ENCODE peak calls at places on chromosome 14, in five cellular contexts. One of them, this sample, is unnamed.

GRCh38 chr14:104766256-104766862 is 13.4 kb downstream of the SIVA1 start:
- DNase-seq in HFFc6: no peak
- DNase-seq in T follicular helper cell: no peak
- DNase-seq in GM23248: no peak
- DNase-seq in thoracic aorta: no peak
- DNase-seq in this sample: no peak

GRCh38 chr14:76773188-76773885 is 12.1 kb downstream of the VASH1 start:
- DNase-seq in T follicular helper cell: no peak
- DNase-seq in thoracic aorta: peak
- DNase-seq in GM23248: peak
- DNase-seq in HFFc6: peak
- DNase-seq in this sample: peak

GRCh38 chr14:31545328-31545727 is 15.9 kb upstream of the NUBPL start:
- DNase-seq in GM23248: no peak
- DNase-seq in thoracic aorta: no peak
- DNase-seq in T follicular helper cell: no peak
- DNase-seq in HFFc6: no peak
- DNase-seq in this sample: no peak

GRCh38 chr14:68556253-68556652 is 236.6 kb downstream of the ZFP36L1 start:
- DNase-seq in T follicular helper cell: no peak
- DNase-seq in thoracic aorta: no peak
- DNase-seq in HFFc6: no peak
- DNase-seq in GM23248: no peak
- DNase-seq in this sample: no peak

GRCh38 chr14:102508410-102508773 is 1.2 kb downstream of the ANKRD9 start:
- DNase-seq in HFFc6: no peak
- DNase-seq in GM23248: no peak
- DNase-seq in thoracic aorta: no peak
- DNase-seq in T follicular helper cell: no peak
- DNase-seq in this sample: no peak

GRCh38 chr14:60647837-60648168 is 1.5 kb downstream of the SIX1 start:
- DNase-seq in thoracic aorta: no peak
- DNase-seq in T follicular helper cell: no peak
- DNase-seq in GM23248: peak
- DNase-seq in HFFc6: no peak
- DNase-seq in this sample: no peak

GRCh38 chr14:92615451-92615850 is 101.9 kb downstream of the RIN3 start:
- DNase-seq in HFFc6: no peak
- DNase-seq in thoracic aorta: no peak
- DNase-seq in T follicular helper cell: peak
- DNase-seq in GM23248: no peak
- DNase-seq in this sample: no peak

GRCh38 chr14:39015360-39015961 is 87.6 kb downstream of the SEC23A start:
- DNase-seq in HFFc6: peak
- DNase-seq in T follicular helper cell: no peak
- DNase-seq in GM23248: peak
- DNase-seq in thoracic aorta: no peak
- DNase-seq in this sample: peak

GRCh38 chr14:52318829-52319604 is 4.9 kb downstream of the PTGER2 start:
- DNase-seq in HFFc6: no peak
- DNase-seq in GM23248: peak
- DNase-seq in thoracic aorta: no peak
- DNase-seq in T follicular helper cell: no peak
- DNase-seq in this sample: no peak

GRCh38 chr14:89586258-89587127 is 169.5 kb upstream of the FOXN3 start:
- DNase-seq in thoracic aorta: no peak
- DNase-seq in T follicular helper cell: no peak
- DNase-seq in GM23248: no peak
- DNase-seq in HFFc6: no peak
- DNase-seq in this sample: no peak

GRCh38 chr14:100605706-100606686 is 18.8 kb upstream of the BEGAIN start:
- DNase-seq in GM23248: peak
- DNase-seq in T follicular helper cell: no peak
- DNase-seq in thoracic aorta: no peak
- DNase-seq in HFFc6: no peak
- DNase-seq in this sample: peak

GRCh38 chr14:103858063-103858820 is 10.9 kb upstream of the PPP1R13B start:
- DNase-seq in GM23248: no peak
- DNase-seq in HFFc6: no peak
- DNase-seq in T follicular helper cell: no peak
- DNase-seq in thoracic aorta: no peak
- DNase-seq in this sample: no peak

GRCh38 chr14:36426836-36427235 is 93.2 kb downstream of the NKX2-1 start:
- DNase-seq in GM23248: no peak
- DNase-seq in HFFc6: no peak
- DNase-seq in thoracic aorta: no peak
- DNase-seq in T follicular helper cell: no peak
- DNase-seq in this sample: no peak

GRCh38 chr14:33512201-33512600 is 438.7 kb downstream of the EGLN3 start:
- DNase-seq in T follicular helper cell: no peak
- DNase-seq in thoracic aorta: no peak
- DNase-seq in GM23248: peak
- DNase-seq in HFFc6: peak
- DNase-seq in this sample: no peak

GRCh38 chr14:82667501-82667900 is 1133.8 kb upstream of the SEL1L start:
- DNase-seq in T follicular helper cell: no peak
- DNase-seq in HFFc6: no peak
- DNase-seq in thoracic aorta: no peak
- DNase-seq in GM23248: no peak
- DNase-seq in this sample: no peak

GRCh38 chr14:104358528-104359300 is 220.3 kb downstream of the KIF26A start:
- DNase-seq in T follicular helper cell: no peak
- DNase-seq in thoracic aorta: no peak
- DNase-seq in GM23248: no peak
- DNase-seq in HFFc6: no peak
- DNase-seq in this sample: no peak

GRCh38 chr14:88198441-88198840 is 124.6 kb downstream of the KCNK10 start:
- DNase-seq in T follicular helper cell: no peak
- DNase-seq in thoracic aorta: no peak
- DNase-seq in GM23248: no peak
- DNase-seq in HFFc6: no peak
- DNase-seq in this sample: no peak

GRCh38 chr14:83255727-83256090 is 1722.1 kb upstream of the SEL1L start:
- DNase-seq in T follicular helper cell: no peak
- DNase-seq in thoracic aorta: no peak
- DNase-seq in GM23248: no peak
- DNase-seq in HFFc6: no peak
- DNase-seq in this sample: no peak

GRCh38 chr14:105989746-105990302 is 463.4 kb downstream of the TMEM121 start:
- DNase-seq in T follicular helper cell: no peak
- DNase-seq in GM23248: no peak
- DNase-seq in HFFc6: no peak
- DNase-seq in thoracic aorta: no peak
- DNase-seq in this sample: no peak

GRCh38 chr14:21405097-21405496 is 21.3 kb upstream of the SUPT16H start:
- DNase-seq in GM23248: peak
- DNase-seq in T follicular helper cell: no peak
- DNase-seq in thoracic aorta: no peak
- DNase-seq in HFFc6: peak
- DNase-seq in this sample: no peak

GRCh38 chr14:104752338-104752734 is 611 bp upstream of the SIVA1 start:
- DNase-seq in thoracic aorta: no peak
- DNase-seq in T follicular helper cell: no peak
- DNase-seq in GM23248: no peak
- DNase-seq in HFFc6: no peak
- DNase-seq in this sample: no peak

GRCh38 chr14:55245657-55246268 is 25.5 kb upstream of the FBXO34 start:
- DNase-seq in GM23248: peak
- DNase-seq in T follicular helper cell: peak
- DNase-seq in thoracic aorta: no peak
- DNase-seq in HFFc6: peak
- DNase-seq in this sample: no peak

This sample was measured in dorsolateral prefrontal cortex.